ENCODE peak calls at places on chromosome 2, in nine cellular contexts. One of them, this sample, is unnamed.

GRCh38 chr2:200185575-200186103 is 120.9 kb upstream of the SPATS2L start:
- DNase-seq in esophagus squamous epithelium: no peak
- DNase-seq in testis: no peak
- DNase-seq in tibial artery: no peak
- DNase-seq in cardiac muscle cell: no peak
- DNase-seq in A673: no peak
- DNase-seq in heart left ventricle: no peak
- DNase-seq in transverse colon: no peak
- DNase-seq in adrenal gland: no peak
- DNase-seq in this sample: no peak

GRCh38 chr2:71646028-71646427 is 192.7 kb downstream of the DYSF start:
- DNase-seq in cardiac muscle cell: no peak
- DNase-seq in adrenal gland: peak; percentile 32
- DNase-seq in esophagus squamous epithelium: no peak
- DNase-seq in heart left ventricle: peak; percentile 71
- DNase-seq in tibial artery: peak; percentile 36
- DNase-seq in testis: no peak
- DNase-seq in A673: no peak
- DNase-seq in transverse colon: no peak
- DNase-seq in this sample: peak; percentile 90

GRCh38 chr2:218256612-218257350 is 4.0 kb upstream of the GPBAR1 start:
- DNase-seq in A673: no peak
- DNase-seq in cardiac muscle cell: no peak
- DNase-seq in transverse colon: no peak
- DNase-seq in adrenal gland: no peak
- DNase-seq in esophagus squamous epithelium: no peak
- DNase-seq in heart left ventricle: no peak
- DNase-seq in testis: no peak
- DNase-seq in tibial artery: no peak
- DNase-seq in this sample: no peak

GRCh38 chr2:200662727-200663126 is 76.9 kb downstream of the AOX1 start:
- DNase-seq in transverse colon: no peak
- DNase-seq in adrenal gland: peak; percentile 75
- DNase-seq in tibial artery: no peak
- DNase-seq in A673: no peak
- DNase-seq in cardiac muscle cell: no peak
- DNase-seq in testis: no peak
- DNase-seq in heart left ventricle: no peak
- DNase-seq in esophagus squamous epithelium: no peak
- DNase-seq in this sample: no peak

GRCh38 chr2:53033416-53033815 is 734.2 kb upstream of the CHAC2 start:
- DNase-seq in tibial artery: no peak
- DNase-seq in cardiac muscle cell: no peak
- DNase-seq in A673: no peak
- DNase-seq in esophagus squamous epithelium: no peak
- DNase-seq in adrenal gland: no peak
- DNase-seq in transverse colon: no peak
- DNase-seq in testis: no peak
- DNase-seq in heart left ventricle: no peak
- DNase-seq in this sample: no peak

GRCh38 chr2:52964916-52965530 is 802.6 kb upstream of the CHAC2 start:
- DNase-seq in A673: no peak
- DNase-seq in adrenal gland: no peak
- DNase-seq in cardiac muscle cell: no peak
- DNase-seq in transverse colon: no peak
- DNase-seq in heart left ventricle: no peak
- DNase-seq in esophagus squamous epithelium: no peak
- DNase-seq in testis: no peak
- DNase-seq in tibial artery: no peak
- DNase-seq in this sample: no peak

GRCh38 chr2:62010632-62011276 is 105.3 kb downstream of the COMMD1 start:
- DNase-seq in esophagus squamous epithelium: no peak
- DNase-seq in transverse colon: no peak
- DNase-seq in adrenal gland: no peak
- DNase-seq in cardiac muscle cell: no peak
- DNase-seq in heart left ventricle: no peak
- DNase-seq in tibial artery: no peak
- DNase-seq in A673: no peak
- DNase-seq in testis: no peak
- DNase-seq in this sample: no peak

GRCh38 chr2:201860541-201861154 is 54.3 kb downstream of the CDK15 start:
- DNase-seq in testis: peak; percentile 68
- DNase-seq in tibial artery: peak; percentile 28
- DNase-seq in A673: peak; percentile 89
- DNase-seq in cardiac muscle cell: peak; percentile 77
- DNase-seq in esophagus squamous epithelium: no peak
- DNase-seq in transverse colon: peak; percentile 35
- DNase-seq in adrenal gland: peak; percentile 53
- DNase-seq in heart left ventricle: peak; percentile 40
- DNase-seq in this sample: no peak

GRCh38 chr2:124774781-124775180 is 749.7 kb downstream of the CNTNAP5 start:
- DNase-seq in tibial artery: no peak
- DNase-seq in adrenal gland: no peak
- DNase-seq in cardiac muscle cell: no peak
- DNase-seq in transverse colon: no peak
- DNase-seq in esophagus squamous epithelium: no peak
- DNase-seq in heart left ventricle: no peak
- DNase-seq in A673: no peak
- DNase-seq in testis: no peak
- DNase-seq in this sample: no peak

GRCh38 chr2:200033939-200034338 is 78.6 kb downstream of the MAIP1 start:
- DNase-seq in testis: no peak
- DNase-seq in tibial artery: no peak
- DNase-seq in adrenal gland: no peak
- DNase-seq in A673: no peak
- DNase-seq in cardiac muscle cell: no peak
- DNase-seq in transverse colon: no peak
- DNase-seq in esophagus squamous epithelium: no peak
- DNase-seq in heart left ventricle: no peak
- DNase-seq in this sample: no peak

GRCh38 chr2:202171246-202171833 is 67.1 kb downstream of the SUMO1 start:
- DNase-seq in testis: peak; percentile 18
- DNase-seq in tibial artery: no peak
- DNase-seq in heart left ventricle: no peak
- DNase-seq in cardiac muscle cell: peak; percentile 51
- DNase-seq in adrenal gland: no peak
- DNase-seq in A673: peak; percentile 64
- DNase-seq in transverse colon: no peak
- DNase-seq in esophagus squamous epithelium: no peak
- DNase-seq in this sample: no peak

GRCh38 chr2:173896755-173897154 is 68.4 kb downstream of the SP3 start:
- DNase-seq in heart left ventricle: no peak
- DNase-seq in testis: no peak
- DNase-seq in A673: no peak
- DNase-seq in cardiac muscle cell: no peak
- DNase-seq in transverse colon: no peak
- DNase-seq in tibial artery: no peak
- DNase-seq in esophagus squamous epithelium: no peak
- DNase-seq in adrenal gland: no peak
- DNase-seq in this sample: no peak

GRCh38 chr2:160652236-160652635 is 158.6 kb upstream of the RBMS1 start:
- DNase-seq in A673: no peak
- DNase-seq in heart left ventricle: no peak
- DNase-seq in transverse colon: peak; percentile 56
- DNase-seq in cardiac muscle cell: no peak
- DNase-seq in tibial artery: peak; percentile 65
- DNase-seq in esophagus squamous epithelium: no peak
- DNase-seq in testis: no peak
- DNase-seq in adrenal gland: no peak
- DNase-seq in this sample: no peak

GRCh38 chr2:122422384-122422991 is 667.0 kb downstream of the TSN start:
- DNase-seq in cardiac muscle cell: no peak
- DNase-seq in esophagus squamous epithelium: no peak
- DNase-seq in adrenal gland: no peak
- DNase-seq in tibial artery: no peak
- DNase-seq in A673: peak; percentile 31
- DNase-seq in testis: no peak
- DNase-seq in heart left ventricle: no peak
- DNase-seq in transverse colon: no peak
- DNase-seq in this sample: no peak

GRCh38 chr2:64485961-64486360 is 32.0 kb downstream of the LGALSL start:
- DNase-seq in esophagus squamous epithelium: no peak
- DNase-seq in cardiac muscle cell: no peak
- DNase-seq in A673: no peak
- DNase-seq in tibial artery: no peak
- DNase-seq in testis: no peak
- DNase-seq in adrenal gland: no peak
- DNase-seq in heart left ventricle: no peak
- DNase-seq in transverse colon: peak; percentile 21
- DNase-seq in this sample: peak; percentile 22

GRCh38 chr2:237704476-237705224 is 77.3 kb downstream of the LRRFIP1 start:
- DNase-seq in transverse colon: no peak
- DNase-seq in tibial artery: no peak
- DNase-seq in cardiac muscle cell: no peak
- DNase-seq in testis: no peak
- DNase-seq in heart left ventricle: no peak
- DNase-seq in esophagus squamous epithelium: no peak
- DNase-seq in adrenal gland: no peak
- DNase-seq in A673: peak; percentile 56
- DNase-seq in this sample: no peak
- H3K4me1 ChIP-seq in transverse colon: peaks cover 68% of the 10 kb centered on the region
- H3K4me1 ChIP-seq in tibial artery: no peaks in the 10 kb centered on the region
- H3K4me1 ChIP-seq in cardiac muscle cell: peaks cover 41% of the 10 kb centered on the region
- H3K4me1 ChIP-seq in testis: peaks cover 23% of the 10 kb centered on the region
- H3K4me1 ChIP-seq in heart left ventricle: peaks cover 95% of the 10 kb centered on the region
- H3K4me1 ChIP-seq in esophagus squamous epithelium: peaks cover 94% of the 10 kb centered on the region
- H3K4me1 ChIP-seq in adrenal gland: peaks cover 29% of the 10 kb centered on the region
- H3K4me1 ChIP-seq in A673: peaks cover 44% of the 10 kb centered on the region
- H3K4me1 ChIP-seq in this sample: peaks cover 97% of the 10 kb centered on the region

GRCh38 chr2:31577143-31577542 is 3.6 kb downstream of the SRD5A2 start:
- DNase-seq in heart left ventricle: no peak
- DNase-seq in esophagus squamous epithelium: no peak
- DNase-seq in A673: no peak
- DNase-seq in transverse colon: no peak
- DNase-seq in adrenal gland: no peak
- DNase-seq in cardiac muscle cell: no peak
- DNase-seq in tibial artery: no peak
- DNase-seq in testis: no peak
- DNase-seq in this sample: no peak

GRCh38 chr2:31579996-31580320 is 780 bp downstream of the SRD5A2 start:
- DNase-seq in A673: no peak
- DNase-seq in testis: no peak
- DNase-seq in transverse colon: no peak
- DNase-seq in esophagus squamous epithelium: no peak
- DNase-seq in adrenal gland: no peak
- DNase-seq in tibial artery: no peak
- DNase-seq in cardiac muscle cell: no peak
- DNase-seq in heart left ventricle: no peak
- DNase-seq in this sample: no peak

GRCh38 chr2:31581124-31581795 is 522 bp upstream of the SRD5A2 start:
- DNase-seq in adrenal gland: no peak
- DNase-seq in testis: no peak
- DNase-seq in A673: no peak
- DNase-seq in transverse colon: no peak
- DNase-seq in heart left ventricle: no peak
- DNase-seq in esophagus squamous epithelium: no peak
- DNase-seq in tibial artery: no peak
- DNase-seq in cardiac muscle cell: no peak
- DNase-seq in this sample: no peak

GRCh38 chr2:31578316-31578715 is 2.4 kb downstream of the SRD5A2 start:
- DNase-seq in transverse colon: no peak
- DNase-seq in tibial artery: no peak
- DNase-seq in heart left ventricle: no peak
- DNase-seq in adrenal gland: no peak
- DNase-seq in esophagus squamous epithelium: no peak
- DNase-seq in cardiac muscle cell: no peak
- DNase-seq in A673: no peak
- DNase-seq in testis: no peak
- DNase-seq in this sample: no peak

DNA sequence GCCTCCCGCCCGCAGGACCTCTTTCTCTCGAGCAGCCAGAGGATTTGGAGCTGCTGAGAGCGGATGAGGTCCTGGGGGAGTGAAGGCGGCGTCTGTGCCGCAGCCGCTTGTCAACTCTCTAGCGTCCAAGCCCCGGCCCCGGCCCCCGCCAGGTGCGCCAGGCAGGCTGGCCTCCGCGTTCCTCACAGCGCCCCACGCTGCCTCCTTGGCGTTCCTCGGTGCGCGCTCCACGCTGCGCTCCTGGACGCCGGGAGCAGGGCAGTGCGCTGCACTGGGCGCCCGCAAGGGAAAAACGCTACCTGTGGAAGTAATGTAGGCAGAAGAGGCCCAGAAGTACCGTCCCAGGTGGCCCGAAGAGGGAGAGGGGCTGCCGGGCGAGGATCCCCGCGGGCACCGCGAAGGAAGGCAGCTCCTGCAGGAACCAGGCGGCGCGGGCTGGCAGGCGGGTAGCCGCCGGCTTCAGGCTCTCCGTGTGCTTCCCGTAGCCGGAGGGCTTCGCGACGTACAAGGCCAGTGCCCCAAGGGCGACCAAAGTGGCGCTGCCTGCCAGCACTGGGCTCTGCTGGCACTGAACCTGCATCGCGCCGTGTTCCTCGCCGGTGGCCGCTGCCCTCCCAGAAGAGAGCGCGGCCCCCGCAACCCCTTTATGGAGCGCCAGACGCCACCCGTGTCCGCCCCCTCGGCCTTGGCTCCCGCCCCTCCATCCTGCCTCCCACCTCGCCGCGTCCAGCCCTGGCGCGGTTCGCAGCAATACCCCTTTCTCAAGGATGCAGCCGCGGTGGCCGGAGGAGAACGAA is at the start of gene SRD5A2:
- DNase-seq in cardiac muscle cell: no peak
- DNase-seq in transverse colon: no peak
- DNase-seq in tibial artery: no peak
- DNase-seq in heart left ventricle: no peak
- DNase-seq in esophagus squamous epithelium: no peak
- DNase-seq in adrenal gland: no peak
- DNase-seq in testis: peak; percentile 16
- DNase-seq in A673: no peak
- DNase-seq in this sample: no peak
- TF ChIP-seq CTCF in cardiac muscle cell: no peak
- TF ChIP-seq CTCF in transverse colon: no peak
- TF ChIP-seq CTCF in tibial artery: no peak
- TF ChIP-seq CTCF in heart left ventricle: no peak
- TF ChIP-seq CTCF in esophagus squamous epithelium: no peak
- TF ChIP-seq CTCF in adrenal gland: no peak
- TF ChIP-seq CTCF in testis: no peak
- TF ChIP-seq CTCF in A673: no peak
- TF ChIP-seq CTCF in this sample: no peak

GRCh38 chr2:9373047-9373446 is 50.3 kb downstream of the ITGB1BP1 start:
- DNase-seq in heart left ventricle: no peak
- DNase-seq in tibial artery: no peak
- DNase-seq in A673: no peak
- DNase-seq in cardiac muscle cell: no peak
- DNase-seq in adrenal gland: no peak
- DNase-seq in esophagus squamous epithelium: no peak
- DNase-seq in testis: no peak
- DNase-seq in transverse colon: no peak
- DNase-seq in this sample: no peak
- H3K27ac ChIP-seq in heart left ventricle: no peak overlapping the region
- H3K27ac ChIP-seq in tibial artery: no peak overlapping the region
- H3K27ac ChIP-seq in A673: no peak overlapping the region
- H3K27ac ChIP-seq in cardiac muscle cell: no peak overlapping the region
- H3K27ac ChIP-seq in adrenal gland: no peak overlapping the region
- H3K27ac ChIP-seq in esophagus squamous epithelium: no peak overlapping the region
- H3K27ac ChIP-seq in testis: no peak overlapping the region
- H3K27ac ChIP-seq in transverse colon: no peak overlapping the region
- H3K27ac ChIP-seq in this sample: no peak overlapping the region

GRCh38 chr2:177797808-177798207 is 274.8 kb downstream of the PDE11A start:
- DNase-seq in cardiac muscle cell: peak; percentile 22
- DNase-seq in adrenal gland: no peak
- DNase-seq in testis: no peak
- DNase-seq in A673: no peak
- DNase-seq in transverse colon: no peak
- DNase-seq in heart left ventricle: no peak
- DNase-seq in esophagus squamous epithelium: no peak
- DNase-seq in tibial artery: no peak
- DNase-seq in this sample: no peak
- H3K4me1 ChIP-seq in cardiac muscle cell: peaks cover 25% of the 10 kb centered on the region
- H3K4me1 ChIP-seq in adrenal gland: no peaks in the 10 kb centered on the region
- H3K4me1 ChIP-seq in testis: peaks cover 5% of the 10 kb centered on the region
- H3K4me1 ChIP-seq in A673: no peaks in the 10 kb centered on the region
- H3K4me1 ChIP-seq in transverse colon: no peaks in the 10 kb centered on the region
- H3K4me1 ChIP-seq in heart left ventricle: peaks cover 14% of the 10 kb centered on the region
- H3K4me1 ChIP-seq in esophagus squamous epithelium: no peaks in the 10 kb centered on the region
- H3K4me1 ChIP-seq in tibial artery: no peaks in the 10 kb centered on the region
- H3K4me1 ChIP-seq in this sample: peaks cover 16% of the 10 kb centered on the region

This sample was measured in psoas muscle.